ENCODE peak calls at places on chromosome 7, in four cellular contexts. R, P, G and H are unnamed samples. For H3K36me3 and H3K27me3, the result is how much of the 10 kb centered on the place peaks cover.

GRCh38 chr7:27277628-27278027 is 35.0 kb downstream of the EVX1 start:
- DNase-seq in P (no peak), G (no peak), R (peak), H (peak)

GRCh38 chr7:47264021-47264651 is 317.8 kb downstream of the TNS3 start:
- DNase-seq in R (no peak), G (no peak), P (no peak), H (no peak)

GRCh38 chr7:141631525-141631924 is 70.4 kb downstream of the DENND11 start:
- DNase-seq in G (no peak), R (no peak), P (no peak), H (no peak)

GRCh38 chr7:78558571-78558970 is 760.0 kb downstream of the PHTF2 start:
- DNase-seq in P (no peak), R (no peak), G (no peak), H (no peak)

GRCh38 chr7:81903115-81903514 is 133.3 kb upstream of the HGF start:
- DNase-seq in P (no peak), G (no peak), R (peak), H (no peak)

GRCh38 chr7:16423761-16424160 is 2.4 kb upstream of the CRPPA start:
- DNase-seq in P (no peak), R (no peak), G (no peak), H (no peak)

GRCh38 chr7:95922191-95922590 is 149.8 kb downstream of the DYNC1I1 start:
- DNase-seq in G (no peak), P (no peak), R (no peak), H (no peak)

GRCh38 chr7:75962607-75963382 is 31.6 kb downstream of the TMEM120A start:
- DNase-seq in R (no peak), G (no peak), P (no peak), H (peak)

DNA sequence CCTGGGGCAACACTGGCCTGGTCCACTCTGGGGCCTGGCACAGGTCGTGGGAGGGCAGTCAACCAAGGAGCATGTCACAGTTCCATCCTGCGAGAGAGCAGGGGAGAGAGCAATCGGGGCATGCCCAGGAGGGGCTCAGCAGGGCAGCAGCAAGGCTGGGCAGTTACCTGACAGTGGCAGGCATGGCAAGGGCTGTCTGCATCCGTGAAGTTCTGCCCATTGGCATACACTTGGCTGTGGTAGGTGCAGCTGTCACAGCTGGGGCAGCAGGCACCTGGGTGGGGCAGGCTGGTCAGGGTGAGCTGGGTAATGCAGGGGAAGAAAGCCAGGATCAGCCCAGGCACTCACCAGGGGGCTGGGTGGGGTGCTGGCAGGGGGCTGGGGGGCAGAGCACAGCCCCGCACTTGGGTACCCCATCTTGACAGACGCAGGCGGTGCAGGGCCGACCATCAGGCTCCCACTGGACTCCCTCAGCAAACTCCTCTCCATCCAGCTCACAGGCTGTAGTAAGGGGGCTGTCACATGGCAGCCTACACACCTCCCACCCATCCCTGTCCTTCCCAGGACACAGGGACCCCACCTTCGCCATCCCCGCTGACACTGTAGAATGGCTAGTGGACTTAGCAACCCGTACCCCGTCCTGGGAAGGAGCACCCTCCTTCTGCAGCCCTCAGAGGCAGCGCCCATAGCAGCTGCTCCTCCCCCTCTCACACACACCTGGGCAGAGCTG is 17.8 kb downstream of the KCP start:
- DNase-seq in G (peak), R (no peak), P (no peak), H (no peak)
- H3K36me3 ChIP-seq in G (under half), R (under half), P (under half), H (under half)

GRCh38 chr7:1220000-1220726 is 12.5 kb upstream of the UNCX start:
- DNase-seq in P (no peak), G (peak), R (no peak), H (no peak)
- H3K27me3 ChIP-seq in P (under half), G (under half), R (under half), H (under half)

DNA sequence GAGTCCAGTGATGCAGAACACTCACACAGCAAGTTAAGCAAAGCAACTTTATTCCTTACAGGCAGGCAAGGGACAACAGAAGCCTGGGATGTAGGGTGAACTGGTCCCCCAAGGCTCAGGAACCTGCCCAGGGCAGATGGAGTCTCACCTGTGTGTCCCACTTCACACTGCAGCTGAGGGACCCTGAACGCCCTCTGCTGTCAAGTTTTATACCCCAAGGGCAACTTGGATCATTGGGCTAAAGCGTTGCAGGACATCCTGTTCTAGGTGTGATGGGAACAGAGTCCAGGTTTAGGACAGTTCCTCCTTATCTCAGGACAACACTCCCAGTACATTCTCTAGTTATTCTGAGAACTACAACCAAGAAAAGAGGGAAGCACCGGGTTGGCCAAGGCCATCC is 49.5 kb upstream of the ZNF746 start:
- DNase-seq in G (peak), P (no peak), R (no peak), H (no peak)
- H3K36me3 ChIP-seq in G (under half), P (half or more), R (under half), H (under half)

GRCh38 chr7:74028321-74028812 is 394 bp downstream of the ELN start:
- DNase-seq in R (no peak), G (no peak), P (no peak), H (no peak)

GRCh38 chr7:74030861-74031260 is 2.9 kb downstream of the ELN start:
- DNase-seq in P (no peak), G (no peak), R (no peak), H (no peak)

GRCh38 chr7:74027683-74028320 is at the start of gene ELN:
- DNase-seq in R (no peak), P (no peak), G (peak), H (no peak)

GRCh38 chr7:74029991-74030415 is 2.0 kb downstream of the ELN start:
- DNase-seq in P (no peak), G (no peak), R (no peak), H (no peak)

GRCh38 chr7:74029094-74029785 is 1.3 kb downstream of the ELN start:
- DNase-seq in R (no peak), P (no peak), G (no peak), H (no peak)
- H3K27me3 ChIP-seq in R (under half), P (under half), G (under half), H (under half)

GRCh38 chr7:100804681-100805431 is 22.5 kb downstream of the EPHB4 start:
- DNase-seq in P (no peak), G (peak), R (no peak), H (no peak)

GRCh38 chr7:100812729-100813128 is 14.6 kb downstream of the EPHB4 start:
- DNase-seq in G (peak), R (no peak), P (no peak), H (no peak)

GRCh38 chr7:100811480-100811879 is 15.8 kb downstream of the EPHB4 start:
- DNase-seq in R (no peak), P (no peak), G (no peak), H (no peak)

GRCh38 chr7:100806276-100806675 is 21.0 kb downstream of the EPHB4 start:
- DNase-seq in P (no peak), R (no peak), G (peak), H (no peak)

DNA sequence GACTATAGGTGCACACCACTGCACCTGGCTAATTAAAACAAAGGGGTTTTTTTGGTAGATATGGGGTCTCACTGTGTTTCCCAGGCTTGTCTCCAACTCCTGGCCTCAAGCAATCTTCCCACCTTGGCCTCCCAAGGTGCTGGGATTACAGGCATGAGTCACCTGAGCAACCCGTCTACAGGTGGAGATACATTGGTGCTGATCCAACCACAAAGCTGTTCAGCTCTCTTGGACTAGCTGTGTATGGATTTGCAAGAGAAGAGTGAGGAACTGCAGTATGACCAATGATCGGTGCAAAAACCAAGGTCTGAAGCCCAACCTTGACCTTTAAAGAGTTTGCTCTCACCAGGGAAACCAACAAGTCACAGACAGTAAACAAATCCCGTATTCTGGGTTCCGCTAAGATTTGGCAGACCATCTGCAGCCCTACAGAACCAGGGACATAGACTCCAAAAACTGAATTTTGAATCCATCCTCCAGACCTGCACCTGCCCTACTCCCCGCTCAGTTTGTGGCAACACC is 18.9 kb downstream of the EPHB4 start:
- DNase-seq in G (no peak), P (no peak), R (no peak), H (no peak)
- H3K36me3 ChIP-seq in G (half or more), P (under half), R (half or more), H (half or more)

GRCh38 chr7:18777314-18777713 is 281.8 kb downstream of the HDAC9 start:
- DNase-seq in R (no peak), G (no peak), P (no peak), H (no peak)

GRCh38 chr7:18786196-18786727 is 290.7 kb downstream of the HDAC9 start:
- DNase-seq in R (no peak), G (no peak), P (no peak), H (no peak)

GRCh38 chr7:18778594-18778993 is 283.0 kb downstream of the HDAC9 start:
- DNase-seq in P (no peak), R (no peak), G (no peak), H (peak)

GRCh38 chr7:18780266-18780665 is 284.7 kb downstream of the HDAC9 start:
- DNase-seq in G (no peak), P (no peak), R (no peak), H (no peak)
- H3K27me3 ChIP-seq in G (under half), P (under half), R (under half), H (under half)

DNA sequence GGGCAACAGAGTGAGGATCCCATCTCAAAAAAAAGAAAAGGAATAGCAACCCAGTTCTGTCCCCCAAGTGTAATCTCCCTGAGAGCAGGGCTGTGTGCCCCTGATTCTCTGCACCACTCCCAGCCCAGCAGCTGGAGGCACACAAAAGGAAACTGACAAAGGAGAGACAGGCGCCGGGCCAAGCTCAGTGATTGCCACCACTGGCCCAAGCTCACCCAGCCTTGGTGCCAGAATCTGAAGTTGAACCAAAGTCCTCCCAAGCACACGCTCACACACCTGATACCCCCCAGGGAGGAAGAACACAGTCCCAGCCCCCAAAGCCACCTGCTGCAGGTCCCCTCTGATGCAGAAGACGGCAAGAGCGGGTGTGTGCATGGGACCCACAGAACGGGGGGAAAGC is 50.3 kb downstream of the TNRC18 start:
- DNase-seq in R (no peak), G (no peak), P (no peak), H (no peak)
- H3K36me3 ChIP-seq in R (under half), G (under half), P (under half), H (under half)

GRCh38 chr7:1290262-1291039 is 57.8 kb downstream of the UNCX start:
- DNase-seq in G (peak), P (peak), R (peak), H (no peak)
- H3K27me3 ChIP-seq in G (under half), P (under half), R (under half), H (under half)

GRCh38 chr7:98934267-98934666 is 55.9 kb downstream of the TRRAP start:
- DNase-seq in G (no peak), P (no peak), R (no peak), H (no peak)
- H3K36me3 ChIP-seq in G (half or more), P (half or more), R (under half), H (half or more)